ENCODE peak calls at places on chromosome 20, in five cellular contexts. L is NCI-H1092 treated with DMSO at 0.1 percent for 48 hours, X is HCEC 1CT, P is NCI-H82, K is germinal center. N is an unnamed sample.
A peak's percentile ranks its signal among the peaks of the same experiment; 100 is the strongest.

GRCh38 chr20:61712632-61713031 is 353.0 kb downstream of the TAF4 start:
- DNase-seq in L (no peak), X (no peak), P (no peak), K (no peak), N (no peak)

GRCh38 chr20:63567382-63568169 is 6.5 kb downstream of the HELZ2 start:
- DNase-seq in L (no peak), X (no peak), P (no peak), K (no peak), N (no peak)

GRCh38 chr20:62900052-62900691 is 26.1 kb downstream of the DIDO1 start:
- DNase-seq in L (peak; percentile 43), X (peak; percentile 54), P (peak; percentile 78), K (peak; percentile 93), N (peak; percentile 64)

GRCh38 chr20:17635846-17636245 is 46.2 kb downstream of the RRBP1 start:
- DNase-seq in L (no peak), X (no peak), P (peak; percentile 45), K (no peak), N (peak; percentile 25)

GRCh38 chr20:60407011-60407771 is 449.0 kb downstream of the CDH26 start:
- DNase-seq in L (no peak), X (no peak), P (no peak), K (no peak), N (no peak)

GRCh38 chr20:23753589-23753988 is 2.9 kb upstream of the CST1 start:
- DNase-seq in L (no peak), X (peak; percentile 10), P (no peak), K (no peak), N (no peak)

GRCh38 chr20:14712302-14712739 is 374.9 kb upstream of the FLRT3 start:
- DNase-seq in L (no peak), X (peak; percentile 4), P (no peak), K (no peak), N (peak; percentile 67)

GRCh38 chr20:57888591-57888990 is 178.8 kb upstream of the PMEPA1 start:
- DNase-seq in L (no peak), X (no peak), P (no peak), K (no peak), N (no peak)

GRCh38 chr20:51688600-51688999 is 79.6 kb downstream of the ATP9A start:
- DNase-seq in L (no peak), X (no peak), P (peak; percentile 9), K (no peak), N (no peak)

GRCh38 chr20:7770578-7770977 is 169.7 kb downstream of the HAO1 start:
- DNase-seq in L (peak; percentile 87), X (no peak), P (no peak), K (no peak), N (no peak)

GRCh38 chr20:47382746-47383145 is 26.2 kb upstream of the ZMYND8 start:
- DNase-seq in L (no peak), X (no peak), P (no peak), K (no peak), N (no peak)

GRCh38 chr20:37574199-37574890 is 46.7 kb upstream of the BLCAP start:
- DNase-seq in L (no peak), X (peak; percentile 27), P (no peak), K (no peak), N (no peak)

N was measured in IMR-90.